ENCODE peak calls at places on chromosomes 16 and 17, in eight cellular contexts. S is endothelial cell of umbilical vein, Q is HCT116, P is H1, G is HepG2, N is SK-N-MC, I is GM12878, X is K562. Y is an unnamed sample.

GRCh38 chr17:57988301-57989010 is 402 bp upstream of the VEZF1 start:
- DNase-seq in S (peak), P (no peak), G (no peak), I (no peak), Q (peak), N (no peak), X (peak), Y (peak)

GRCh38 chr17:15081008-15081407 is 184.1 kb downstream of the PMP22 start:
- DNase-seq in S (no peak), P (no peak), G (no peak), Q (no peak), I (no peak), X (no peak), N (no peak), Y (peak)

GRCh38 chr16:19375561-19376158 is 42.0 kb upstream of the TMC5 start:
- DNase-seq in X (peak), P (peak), I (peak), S (peak), N (no peak), G (peak), Q (peak), Y (peak)

GRCh38 chr17:3879181-3879580 is 13.7 kb downstream of the CAMKK1 start:
- DNase-seq in S (no peak), X (no peak), G (no peak), Q (no peak), P (no peak), I (no peak), N (no peak), Y (no peak)

GRCh38 chr17:77455111-77455877 is 314.5 kb downstream of the SEC14L1 start:
- DNase-seq in I (no peak), P (no peak), Q (no peak), N (no peak), S (no peak), X (no peak), G (peak), Y (no peak)

GRCh38 chr17:19238167-19238505 is 970 bp downstream of the EPN2 start:
- DNase-seq in G (no peak), S (peak), N (no peak), P (no peak), X (peak), I (no peak), Q (no peak), Y (peak)

GRCh38 chr17:929547-929946 is 50.0 kb downstream of the NXN start:
- DNase-seq in P (no peak), S (no peak), Q (no peak), X (no peak), N (no peak), G (no peak), I (no peak), Y (no peak)

GRCh38 chr17:64349949-64350348 is 40.7 kb downstream of the PECAM1 start:
- DNase-seq in N (no peak), S (no peak), I (no peak), X (no peak), Q (no peak), G (no peak), P (no peak), Y (no peak)

GRCh38 chr16:29850998-29851397 is 12.0 kb downstream of the CDIPT start:
- DNase-seq in I (no peak), Q (no peak), G (no peak), P (no peak), X (no peak), N (no peak), S (no peak), Y (no peak)

GRCh38 chr17:76538281-76538931 is 897 bp upstream of the CYGB start:
- DNase-seq in Q (no peak), S (no peak), P (no peak), X (no peak), I (no peak), G (no peak), N (no peak), Y (peak)

GRCh38 chr17:68701046-68701445 is 99.9 kb upstream of the FAM20A start:
- DNase-seq in G (no peak), I (no peak), N (no peak), X (no peak), P (no peak), S (no peak), Q (no peak), Y (no peak)

GRCh38 chr16:85465328-85466307 is 147.5 kb upstream of the GSE1 start:
- DNase-seq in X (no peak), G (peak), I (no peak), S (no peak), P (no peak), Q (no peak), N (no peak), Y (no peak)

GRCh38 chr17:6608321-6608720 is 32.2 kb downstream of the KIAA0753 start:
- DNase-seq in I (no peak), G (no peak), X (no peak), N (no peak), Q (peak), P (no peak), S (no peak), Y (no peak)

GRCh38 chr16:12067714-12068401 is 91.3 kb downstream of the SNX29 start:
- DNase-seq in X (peak), I (no peak), P (peak), G (peak), N (peak), S (peak), Q (peak), Y (peak)

GRCh38 chr17:62705781-62706597 is 78.5 kb downstream of the MRC2 start:
- DNase-seq in X (no peak), G (no peak), N (no peak), P (peak), Q (no peak), S (peak), I (no peak), Y (peak)

GRCh38 chr17:73644145-73645049 is at the start of gene SDK2:
- DNase-seq in S (no peak), X (no peak), Q (no peak), N (no peak), I (no peak), P (no peak), G (no peak), Y (peak)

GRCh38 chr17:38732376-38733314 is 2.5 kb downstream of the CISD3 start:
- DNase-seq in G (no peak), I (no peak), Q (no peak), S (no peak), P (no peak), X (no peak), N (no peak), Y (no peak)

GRCh38 chr17:40582328-40582901 is 17.1 kb upstream of the CCR7 start:
- DNase-seq in N (no peak), X (no peak), I (peak), G (no peak), Q (no peak), P (no peak), S (peak), Y (peak)

GRCh38 chr16:66750279-66751134 is 902 bp downstream of the DYNC1LI2 start:
- DNase-seq in I (no peak), P (no peak), S (no peak), X (no peak), G (no peak), Q (no peak), N (no peak), Y (no peak)

GRCh38 chr16:8919089-8919933 is 37.2 kb downstream of the LITAFD start:
- DNase-seq in S (no peak), I (no peak), X (no peak), G (no peak), Q (no peak), P (no peak), N (no peak), Y (no peak)

GRCh38 chr16:56684256-56684925 is 2.1 kb downstream of the MT1X start:
- DNase-seq in G (no peak), N (no peak), S (no peak), Q (no peak), P (no peak), I (no peak), X (no peak), Y (no peak)

GRCh38 chr16:13171313-13171712 is 269.9 kb downstream of the SHISA9 start:
- DNase-seq in I (no peak), X (no peak), G (no peak), N (no peak), P (no peak), Q (no peak), S (no peak), Y (peak)

GRCh38 chr16:78142784-78143183 is 43.3 kb downstream of the WWOX start:
- DNase-seq in I (no peak), N (no peak), Q (no peak), S (peak), X (no peak), P (no peak), G (no peak), Y (no peak)

GRCh38 chr16:67780847-67781547 is 25.4 kb downstream of the RANBP10 start:
- DNase-seq in S (no peak), N (no peak), X (peak), G (no peak), P (no peak), I (no peak), Q (no peak), Y (no peak)

GRCh38 chr17:74686761-74687160 is 26.0 kb downstream of the CD300LF start:
- DNase-seq in S (no peak), X (no peak), P (no peak), I (no peak), G (no peak), Q (no peak), N (no peak), Y (no peak)

GRCh38 chr17:35167046-35167445 is 19.4 kb downstream of the UNC45B start:
- DNase-seq in Q (no peak), X (no peak), N (no peak), G (no peak), P (no peak), S (no peak), I (no peak), Y (no peak)

GRCh38 chr16:24919536-24919935 is 73.8 kb downstream of the SLC5A11 start:
- DNase-seq in N (no peak), G (no peak), Q (no peak), P (no peak), S (no peak), I (no peak), X (no peak), Y (no peak)

GRCh38 chr17:7019839-7020519 is 2.9 kb upstream of the BCL6B start:
- DNase-seq in N (no peak), P (no peak), X (peak), G (no peak), I (no peak), S (peak), Q (no peak), Y (peak)

GRCh38 chr17:70499067-70499786 is 329.9 kb downstream of the KCNJ2 start:
- DNase-seq in Q (no peak), P (no peak), S (no peak), G (no peak), I (no peak), X (no peak), N (no peak), Y (peak)

GRCh38 chr16:85641305-85641704 is 28.2 kb downstream of the GSE1 start:
- DNase-seq in Q (no peak), G (no peak), X (no peak), N (no peak), I (no peak), P (no peak), S (no peak), Y (no peak)

GRCh38 chr16:84514874-84515835 is 10.7 kb upstream of the MEAK7 start:
- DNase-seq in Q (no peak), I (peak), S (no peak), P (no peak), N (no peak), X (no peak), G (peak), Y (no peak)

GRCh38 chr17:4587803-4588202 is 3.5 kb downstream of the SMTNL2 start:
- DNase-seq in S (no peak), I (no peak), N (no peak), X (no peak), G (no peak), P (no peak), Q (no peak), Y (no peak)

GRCh38 chr16:66472961-66473610 is 46.0 kb downstream of the BEAN1 start:
- DNase-seq in P (no peak), N (no peak), Q (no peak), S (no peak), X (no peak), I (no peak), G (no peak), Y (no peak)

GRCh38 chr16:10368984-10369551 is 16.8 kb upstream of the ATF7IP2 start:
- DNase-seq in P (no peak), Q (no peak), S (no peak), X (peak), N (no peak), I (no peak), G (peak), Y (peak)

GRCh38 chr17:55496094-55496881 is 15.0 kb downstream of the SMIM36 start:
- DNase-seq in S (no peak), I (no peak), Q (no peak), G (peak), X (peak), P (no peak), N (peak), Y (no peak)

GRCh38 chr17:8366231-8366630 is 10.3 kb downstream of the KRABD2 start:
- DNase-seq in S (peak), P (no peak), N (no peak), X (no peak), G (no peak), Q (no peak), I (no peak), Y (no peak)
- TF ChIP-seq POLR2AphosphoS5 in S (no peak), P (no peak), N (no peak), X (no peak), G (no peak), Q (no peak), I (no peak), Y (no peak)

GRCh38 chr16:87602821-87603683 is 744 bp downstream of the JPH3 start:
- DNase-seq in X (no peak), I (no peak), G (no peak), P (no peak), N (no peak), Q (no peak), S (no peak), Y (peak)
- TF ChIP-seq EZH2 in X (peak), I (no peak), G (peak), P (no peak), N (no peak), Q (no peak), S (peak), Y (peak)

GRCh38 chr17:56887552-56888467 is 26.0 kb downstream of the TRIM25 start:
- DNase-seq in X (no peak), N (no peak), G (peak), P (no peak), I (no peak), Q (peak), S (no peak), Y (no peak)

GRCh38 chr17:56884483-56885144 is 29.2 kb downstream of the TRIM25 start:
- DNase-seq in I (no peak), N (no peak), Q (no peak), G (no peak), S (no peak), P (no peak), X (no peak), Y (no peak)

GRCh38 chr17:56890390-56890789 is 23.5 kb downstream of the TRIM25 start:
- DNase-seq in Q (no peak), P (no peak), X (no peak), G (no peak), I (no peak), N (no peak), S (no peak), Y (no peak)

GRCh38 chr17:56887105-56887504 is 26.7 kb downstream of the TRIM25 start:
- DNase-seq in N (no peak), I (no peak), S (no peak), Q (no peak), X (no peak), G (no peak), P (no peak), Y (no peak)

GRCh38 chr17:56886288-56886721 is 27.5 kb downstream of the TRIM25 start:
- DNase-seq in X (no peak), I (no peak), Q (no peak), G (peak), N (no peak), S (no peak), P (no peak), Y (no peak)
- TF ChIP-seq POLR2AphosphoS5 in X (no peak), I (no peak), Q (no peak), G (no peak), N (no peak), S (no peak), P (no peak), Y (no peak)

DNA sequence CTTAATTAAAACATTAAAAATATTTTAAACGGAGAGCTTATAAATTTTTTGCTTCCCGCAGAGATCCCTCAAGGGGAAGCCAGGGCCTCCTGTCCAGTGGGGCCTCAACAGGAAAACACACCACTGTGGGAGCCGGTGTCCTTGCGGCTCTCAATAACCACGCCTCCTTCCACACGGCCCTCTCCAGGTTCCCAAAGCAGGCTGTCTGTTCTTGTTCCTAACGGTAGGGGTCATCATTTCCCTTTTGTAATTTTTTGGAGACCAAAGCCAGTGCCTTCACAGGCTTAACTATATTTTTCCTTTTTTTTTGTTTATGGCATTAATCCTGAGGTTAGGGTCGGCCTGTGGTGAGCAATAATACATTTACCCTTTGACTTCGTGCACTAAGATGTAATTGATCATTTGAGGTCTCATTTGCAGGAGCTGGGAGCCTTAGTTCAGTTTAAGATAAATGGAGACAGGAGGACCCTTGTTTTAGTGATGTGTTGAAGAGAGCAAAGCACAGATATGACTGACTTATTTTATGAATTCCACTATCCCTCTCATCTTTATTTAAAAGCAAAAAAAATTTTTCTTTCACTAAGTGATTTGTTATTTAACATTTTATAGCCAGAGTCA is 77.5 kb upstream of the N4BP1 start:
- DNase-seq in N (no peak), X (peak), G (peak), Q (peak), S (peak), P (no peak), I (peak), Y (peak)
- TF ChIP-seq EZH2 in N (no peak), X (no peak), G (no peak), Q (no peak), S (no peak), P (no peak), I (no peak), Y (no peak)

GRCh38 chr17:49414622-49415350 is at the start of gene PHB1:
- DNase-seq in G (peak), P (peak), X (peak), N (peak), I (peak), S (peak), Q (peak), Y (peak)
- TF ChIP-seq POLR2AphosphoS5 in G (peak), P (peak), X (peak), N (peak), I (peak), S (no peak), Q (peak), Y (peak)

GRCh38 chr17:81143200-81143527 is 22.1 kb upstream of the PVALEF start:
- DNase-seq in N (no peak), S (no peak), G (no peak), P (no peak), I (no peak), X (no peak), Q (no peak), Y (no peak)
- TF ChIP-seq EZH2 in N (no peak), S (no peak), G (no peak), P (no peak), I (no peak), X (no peak), Q (no peak), Y (no peak)

DNA sequence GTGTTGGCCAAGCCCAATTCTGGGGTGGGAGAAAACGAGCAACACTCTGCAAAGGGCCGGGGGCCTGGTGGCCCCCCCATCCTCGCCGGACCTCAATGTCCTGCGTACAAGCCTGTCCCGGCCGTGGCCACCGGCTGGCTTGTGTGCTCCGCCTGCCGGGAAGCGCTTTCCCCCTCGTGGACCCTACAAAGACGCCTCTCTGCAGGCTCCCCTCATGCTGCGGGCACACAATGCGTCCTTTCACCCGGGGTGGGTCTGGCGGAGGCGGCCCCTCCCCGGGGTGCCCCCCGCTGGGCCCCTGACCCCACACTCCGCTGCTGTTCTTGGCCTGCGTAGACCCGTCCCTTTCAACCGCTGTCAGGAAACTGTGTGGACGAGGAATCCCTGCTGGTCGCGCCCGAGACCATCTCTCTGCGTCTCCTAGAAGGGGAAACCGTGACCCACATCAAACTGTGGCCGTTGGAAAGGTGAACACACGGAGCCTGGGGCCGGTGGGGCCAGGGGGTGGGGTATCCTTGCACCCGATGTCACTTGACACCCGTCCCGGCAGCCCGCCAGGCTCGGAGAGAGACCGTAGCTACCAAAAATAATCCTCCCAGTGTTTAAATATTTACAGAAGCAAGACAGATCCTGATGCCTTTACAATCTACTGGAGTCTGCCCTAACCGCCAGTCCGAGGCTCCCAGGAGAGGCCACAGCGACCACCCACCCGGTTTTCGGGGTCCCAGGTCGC is 43.6 kb downstream of the TBC1D16 start:
- DNase-seq in I (no peak), G (peak), X (no peak), S (no peak), Q (no peak), P (no peak), N (no peak), Y (peak)
- TF ChIP-seq POLR2AphosphoS5 in I (no peak), G (peak), X (no peak), S (no peak), Q (no peak), P (peak), N (no peak), Y (no peak)